ENCODE peak calls at places on chromosomes 13 and 19, in eight cellular contexts. One of them, this sample, is unnamed. For H3K36me3, the result is how much of the 10 kb centered on the place peaks cover.

GRCh38 chr19:10431943-10432735 is 11.8 kb downstream of the PDE4A start:
- DNase-seq in stomach: peak
- DNase-seq in mucosa of descending colon: peak
- DNase-seq in endodermal cell: peak
- DNase-seq in heart left ventricle: peak
- DNase-seq in body of pancreas: peak
- DNase-seq in heart right ventricle: peak
- DNase-seq in tibial nerve: no peak
- DNase-seq in this sample: peak

GRCh38 chr13:75771818-75772217 is 135.7 kb downstream of the LMO7 start:
- DNase-seq in stomach: no peak
- DNase-seq in mucosa of descending colon: no peak
- DNase-seq in endodermal cell: no peak
- DNase-seq in heart left ventricle: no peak
- DNase-seq in body of pancreas: no peak
- DNase-seq in heart right ventricle: no peak
- DNase-seq in tibial nerve: no peak
- DNase-seq in this sample: no peak

GRCh38 chr13:32659736-32660135 is 73.5 kb downstream of the PDS5B start:
- DNase-seq in stomach: no peak
- DNase-seq in mucosa of descending colon: no peak
- DNase-seq in endodermal cell: no peak
- DNase-seq in heart left ventricle: no peak
- DNase-seq in body of pancreas: no peak
- DNase-seq in heart right ventricle: no peak
- DNase-seq in tibial nerve: no peak
- DNase-seq in this sample: no peak

GRCh38 chr13:89061821-89062220 is 1390.7 kb downstream of the SLITRK5 start:
- DNase-seq in stomach: no peak
- DNase-seq in mucosa of descending colon: peak
- DNase-seq in endodermal cell: no peak
- DNase-seq in heart left ventricle: no peak
- DNase-seq in body of pancreas: peak
- DNase-seq in heart right ventricle: no peak
- DNase-seq in tibial nerve: no peak
- DNase-seq in this sample: no peak

GRCh38 chr19:15393963-15394362 is 14.4 kb upstream of the AKAP8 start:
- DNase-seq in stomach: no peak
- DNase-seq in mucosa of descending colon: no peak
- DNase-seq in endodermal cell: no peak
- DNase-seq in heart left ventricle: no peak
- DNase-seq in body of pancreas: no peak
- DNase-seq in heart right ventricle: no peak
- DNase-seq in tibial nerve: no peak
- DNase-seq in this sample: no peak

GRCh38 chr19:49746206-49746958 is 16.7 kb downstream of the TSKS start:
- DNase-seq in stomach: peak
- DNase-seq in mucosa of descending colon: peak
- DNase-seq in endodermal cell: peak
- DNase-seq in heart left ventricle: peak
- DNase-seq in body of pancreas: peak
- DNase-seq in heart right ventricle: peak
- DNase-seq in tibial nerve: no peak
- DNase-seq in this sample: peak

GRCh38 chr19:4454952-4455738 is 2.4 kb downstream of the UBXN6 start:
- DNase-seq in stomach: no peak
- DNase-seq in mucosa of descending colon: no peak
- DNase-seq in endodermal cell: no peak
- DNase-seq in heart left ventricle: no peak
- DNase-seq in body of pancreas: no peak
- DNase-seq in heart right ventricle: no peak
- DNase-seq in tibial nerve: no peak
- DNase-seq in this sample: no peak

GRCh38 chr13:94917814-94918213 is 205.5 kb upstream of the SOX21 start:
- DNase-seq in stomach: no peak
- DNase-seq in mucosa of descending colon: no peak
- DNase-seq in endodermal cell: peak
- DNase-seq in heart left ventricle: no peak
- DNase-seq in body of pancreas: no peak
- DNase-seq in heart right ventricle: no peak
- DNase-seq in tibial nerve: no peak
- DNase-seq in this sample: no peak

GRCh38 chr13:102495663-102496062 is 93.8 kb upstream of the FGF14 start:
- DNase-seq in stomach: no peak
- DNase-seq in mucosa of descending colon: no peak
- DNase-seq in endodermal cell: no peak
- DNase-seq in heart left ventricle: no peak
- DNase-seq in body of pancreas: no peak
- DNase-seq in heart right ventricle: no peak
- DNase-seq in tibial nerve: no peak
- DNase-seq in this sample: no peak

GRCh38 chr19:19493841-19494546 is 21.4 kb downstream of the TSSK6 start:
- DNase-seq in stomach: no peak
- DNase-seq in mucosa of descending colon: no peak
- DNase-seq in endodermal cell: no peak
- DNase-seq in heart left ventricle: no peak
- DNase-seq in body of pancreas: no peak
- DNase-seq in heart right ventricle: no peak
- DNase-seq in tibial nerve: no peak
- DNase-seq in this sample: no peak

GRCh38 chr19:10237702-10238101 is 6.6 kb upstream of the S1PR2 start:
- DNase-seq in stomach: no peak
- DNase-seq in mucosa of descending colon: no peak
- DNase-seq in endodermal cell: no peak
- DNase-seq in heart left ventricle: no peak
- DNase-seq in body of pancreas: no peak
- DNase-seq in heart right ventricle: no peak
- DNase-seq in tibial nerve: no peak
- DNase-seq in this sample: no peak

GRCh38 chr19:29843180-29844051 is 31.6 kb downstream of the CCNE1 start:
- DNase-seq in stomach: no peak
- DNase-seq in mucosa of descending colon: peak
- DNase-seq in endodermal cell: peak
- DNase-seq in heart left ventricle: no peak
- DNase-seq in body of pancreas: no peak
- DNase-seq in heart right ventricle: peak
- DNase-seq in tibial nerve: no peak
- DNase-seq in this sample: no peak

GRCh38 chr19:13492128-13492527 is 14.2 kb downstream of the CACNA1A start:
- DNase-seq in stomach: no peak
- DNase-seq in mucosa of descending colon: no peak
- DNase-seq in endodermal cell: peak
- DNase-seq in heart left ventricle: no peak
- DNase-seq in body of pancreas: no peak
- DNase-seq in heart right ventricle: no peak
- DNase-seq in tibial nerve: no peak
- DNase-seq in this sample: no peak

GRCh38 chr13:113949546-113949945 is 24.3 kb downstream of the C13orf46 start:
- DNase-seq in stomach: no peak
- DNase-seq in mucosa of descending colon: peak
- DNase-seq in endodermal cell: no peak
- DNase-seq in heart left ventricle: peak
- DNase-seq in body of pancreas: peak
- DNase-seq in heart right ventricle: no peak
- DNase-seq in tibial nerve: no peak
- DNase-seq in this sample: no peak

GRCh38 chr13:19818223-19818842 is 35.6 kb upstream of the PSPC1 start:
- DNase-seq in stomach: peak
- DNase-seq in mucosa of descending colon: peak
- DNase-seq in endodermal cell: peak
- DNase-seq in heart left ventricle: peak
- DNase-seq in body of pancreas: peak
- DNase-seq in heart right ventricle: peak
- DNase-seq in tibial nerve: no peak
- DNase-seq in this sample: peak

GRCh38 chr13:87295636-87296035 is 375.5 kb upstream of the SLITRK5 start:
- DNase-seq in stomach: no peak
- DNase-seq in mucosa of descending colon: no peak
- DNase-seq in endodermal cell: no peak
- DNase-seq in heart left ventricle: no peak
- DNase-seq in body of pancreas: no peak
- DNase-seq in heart right ventricle: no peak
- DNase-seq in tibial nerve: no peak
- DNase-seq in this sample: no peak

GRCh38 chr19:56116606-56117005 is 4.5 kb downstream of the ZNF787 start:
- DNase-seq in stomach: no peak
- DNase-seq in mucosa of descending colon: no peak
- DNase-seq in endodermal cell: peak
- DNase-seq in heart left ventricle: no peak
- DNase-seq in body of pancreas: no peak
- DNase-seq in heart right ventricle: no peak
- DNase-seq in tibial nerve: no peak
- DNase-seq in this sample: no peak

GRCh38 chr13:51067376-51068125 is 43.5 kb downstream of the C13orf42 start:
- DNase-seq in stomach: no peak
- DNase-seq in mucosa of descending colon: no peak
- DNase-seq in endodermal cell: peak
- DNase-seq in heart left ventricle: no peak
- DNase-seq in body of pancreas: no peak
- DNase-seq in heart right ventricle: no peak
- DNase-seq in tibial nerve: no peak
- DNase-seq in this sample: no peak

GRCh38 chr13:51070005-51070649 is 40.9 kb downstream of the C13orf42 start:
- DNase-seq in stomach: peak
- DNase-seq in mucosa of descending colon: peak
- DNase-seq in endodermal cell: peak
- DNase-seq in heart left ventricle: peak
- DNase-seq in body of pancreas: peak
- DNase-seq in heart right ventricle: peak
- DNase-seq in tibial nerve: peak
- DNase-seq in this sample: peak

GRCh38 chr13:51068501-51068900 is 42.6 kb downstream of the C13orf42 start:
- DNase-seq in stomach: no peak
- DNase-seq in mucosa of descending colon: no peak
- DNase-seq in endodermal cell: peak
- DNase-seq in heart left ventricle: no peak
- DNase-seq in body of pancreas: no peak
- DNase-seq in heart right ventricle: no peak
- DNase-seq in tibial nerve: no peak
- DNase-seq in this sample: no peak

GRCh38 chr13:51066091-51066831 is 44.8 kb downstream of the C13orf42 start:
- DNase-seq in stomach: no peak
- DNase-seq in mucosa of descending colon: no peak
- DNase-seq in endodermal cell: peak
- DNase-seq in heart left ventricle: no peak
- DNase-seq in body of pancreas: no peak
- DNase-seq in heart right ventricle: no peak
- DNase-seq in tibial nerve: no peak
- DNase-seq in this sample: no peak

DNA sequence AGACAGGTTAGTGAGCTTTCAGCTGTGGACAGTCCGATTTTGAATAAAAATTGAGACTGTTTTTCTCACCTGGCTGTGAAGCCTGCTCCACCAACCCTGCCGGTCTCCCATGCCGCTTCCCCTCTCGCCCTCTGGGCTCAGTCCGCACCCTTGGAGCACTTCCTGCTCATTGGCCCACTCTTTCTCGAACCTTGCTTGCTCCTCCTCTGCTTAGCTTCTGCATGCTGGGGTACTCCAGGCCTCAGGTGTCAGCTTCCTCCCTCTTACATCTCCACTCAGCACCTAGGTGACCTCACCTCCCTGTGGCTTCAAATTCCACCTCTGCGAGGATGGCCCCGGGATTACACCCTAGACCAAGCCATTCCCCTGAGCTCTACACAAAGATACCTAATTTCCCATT is 39.6 kb downstream of the C13orf42 start:
- DNase-seq in stomach: no peak
- DNase-seq in mucosa of descending colon: no peak
- DNase-seq in endodermal cell: peak
- DNase-seq in heart left ventricle: no peak
- DNase-seq in body of pancreas: no peak
- DNase-seq in heart right ventricle: no peak
- DNase-seq in tibial nerve: no peak
- DNase-seq in this sample: no peak
- H3K36me3 ChIP-seq in stomach: under half
- H3K36me3 ChIP-seq in mucosa of descending colon: under half
- H3K36me3 ChIP-seq in endodermal cell: under half
- H3K36me3 ChIP-seq in heart left ventricle: under half
- H3K36me3 ChIP-seq in body of pancreas: under half
- H3K36me3 ChIP-seq in heart right ventricle: under half
- H3K36me3 ChIP-seq in tibial nerve: under half
- H3K36me3 ChIP-seq in this sample: under half

GRCh38 chr19:16946951-16947940 is 58.4 kb downstream of the F2RL3 start:
- DNase-seq in stomach: peak
- DNase-seq in mucosa of descending colon: no peak
- DNase-seq in endodermal cell: no peak
- DNase-seq in heart left ventricle: no peak
- DNase-seq in body of pancreas: no peak
- DNase-seq in heart right ventricle: no peak
- DNase-seq in tibial nerve: no peak
- DNase-seq in this sample: no peak

GRCh38 chr19:16944626-16945363 is 56.0 kb downstream of the F2RL3 start:
- DNase-seq in stomach: peak
- DNase-seq in mucosa of descending colon: no peak
- DNase-seq in endodermal cell: no peak
- DNase-seq in heart left ventricle: no peak
- DNase-seq in body of pancreas: no peak
- DNase-seq in heart right ventricle: peak
- DNase-seq in tibial nerve: no peak
- DNase-seq in this sample: no peak

GRCh38 chr19:16943942-16944625 is 55.3 kb downstream of the F2RL3 start:
- DNase-seq in stomach: peak
- DNase-seq in mucosa of descending colon: no peak
- DNase-seq in endodermal cell: no peak
- DNase-seq in heart left ventricle: no peak
- DNase-seq in body of pancreas: no peak
- DNase-seq in heart right ventricle: no peak
- DNase-seq in tibial nerve: no peak
- DNase-seq in this sample: no peak

GRCh38 chr19:16945364-16945714 is 56.5 kb downstream of the F2RL3 start:
- DNase-seq in stomach: no peak
- DNase-seq in mucosa of descending colon: no peak
- DNase-seq in endodermal cell: no peak
- DNase-seq in heart left ventricle: no peak
- DNase-seq in body of pancreas: no peak
- DNase-seq in heart right ventricle: no peak
- DNase-seq in tibial nerve: no peak
- DNase-seq in this sample: no peak

GRCh38 chr19:16945762-16946465 is 57.1 kb downstream of the F2RL3 start:
- DNase-seq in stomach: peak
- DNase-seq in mucosa of descending colon: no peak
- DNase-seq in endodermal cell: no peak
- DNase-seq in heart left ventricle: no peak
- DNase-seq in body of pancreas: no peak
- DNase-seq in heart right ventricle: no peak
- DNase-seq in tibial nerve: no peak
- DNase-seq in this sample: no peak
- TF ChIP-seq CTCF in stomach: no peak
- TF ChIP-seq CTCF in mucosa of descending colon: no peak
- TF ChIP-seq CTCF in endodermal cell: no peak
- TF ChIP-seq CTCF in heart left ventricle: no peak
- TF ChIP-seq CTCF in body of pancreas: no peak
- TF ChIP-seq CTCF in heart right ventricle: no peak
- TF ChIP-seq CTCF in tibial nerve: no peak
- TF ChIP-seq CTCF in this sample: no peak

GRCh38 chr13:23344923-23345322 is 88.6 kb downstream of the SACS start:
- DNase-seq in stomach: no peak
- DNase-seq in mucosa of descending colon: no peak
- DNase-seq in endodermal cell: no peak
- DNase-seq in heart left ventricle: no peak
- DNase-seq in body of pancreas: no peak
- DNase-seq in heart right ventricle: no peak
- DNase-seq in tibial nerve: no peak
- DNase-seq in this sample: no peak
- H3K36me3 ChIP-seq in stomach: under half
- H3K36me3 ChIP-seq in mucosa of descending colon: under half
- H3K36me3 ChIP-seq in endodermal cell: under half
- H3K36me3 ChIP-seq in heart left ventricle: under half
- H3K36me3 ChIP-seq in body of pancreas: under half
- H3K36me3 ChIP-seq in heart right ventricle: under half
- H3K36me3 ChIP-seq in tibial nerve: under half
- H3K36me3 ChIP-seq in this sample: under half

GRCh38 chr13:45817833-45818232 is 33.7 kb downstream of the SIAH3 start:
- DNase-seq in stomach: no peak
- DNase-seq in mucosa of descending colon: no peak
- DNase-seq in endodermal cell: no peak
- DNase-seq in heart left ventricle: no peak
- DNase-seq in body of pancreas: no peak
- DNase-seq in heart right ventricle: no peak
- DNase-seq in tibial nerve: no peak
- DNase-seq in this sample: no peak
- TF ChIP-seq CTCF in stomach: no peak
- TF ChIP-seq CTCF in mucosa of descending colon: no peak
- TF ChIP-seq CTCF in endodermal cell: peak
- TF ChIP-seq CTCF in heart left ventricle: no peak
- TF ChIP-seq CTCF in body of pancreas: no peak
- TF ChIP-seq CTCF in heart right ventricle: no peak
- TF ChIP-seq CTCF in tibial nerve: no peak
- TF ChIP-seq CTCF in this sample: peak

This sample was measured in GM06990.